ENCODE peak calls at places on chromosomes 11 and 22, in five cellular contexts. Y, Q, C, X and I are unnamed samples.
A peak's percentile ranks its signal among the peaks of the same experiment; 100 is the strongest.

GRCh38 chr22:41300661-41301060 is 664 bp upstream of the ZC3H7B start:
- DNase-seq in X (no peak), Y (no peak), C (no peak), Q (no peak), I (no peak)

GRCh38 chr22:31492151-31492550 is 2.5 kb upstream of the EIF4ENIF1 start:
- DNase-seq in Y (no peak), C (no peak), X (no peak), Q (no peak), I (no peak)

GRCh38 chr11:93525601-93526000 is 17.6 kb downstream of the SMCO4 start:
- DNase-seq in C (peak; percentile 50), Q (no peak), Y (peak; percentile 33), X (no peak), I (no peak)

GRCh38 chr11:114219559-114220349 is 76.4 kb upstream of the NNMT start:
- DNase-seq in X (no peak), C (no peak), Q (no peak), Y (no peak), I (no peak)

GRCh38 chr11:16126361-16126760 is 230.0 kb downstream of the SOX6 start:
- DNase-seq in Y (no peak), X (peak; percentile 58), C (no peak), Q (no peak), I (no peak)

GRCh38 chr11:128492903-128493569 is 94.3 kb downstream of the ETS1 start:
- DNase-seq in Y (no peak), X (no peak), Q (no peak), C (no peak), I (no peak)

GRCh38 chr11:8075119-8075726 is 5.8 kb upstream of the TUB start:
- DNase-seq in C (no peak), Y (no peak), Q (no peak), X (no peak), I (no peak)

GRCh38 chr11:13380731-13381130 is 82.3 kb downstream of the BTBD10 start:
- DNase-seq in C (no peak), Y (no peak), Q (no peak), X (no peak), I (no peak)

GRCh38 chr11:124841186-124841585 is 24.0 kb upstream of the ROBO3 start:
- DNase-seq in X (no peak), Q (no peak), C (no peak), Y (no peak), I (no peak)

GRCh38 chr11:92225563-92226308 is 1.1 kb downstream of the FAT3 start:
- DNase-seq in C (no peak), X (peak; percentile 64), Q (no peak), Y (no peak), I (peak; percentile 36)

GRCh38 chr11:77047007-77047927 is 13.1 kb downstream of the B3GNT6 start:
- DNase-seq in C (peak; percentile 94), X (peak; percentile 97), Q (no peak), Y (peak; percentile 65), I (peak; percentile 82)

GRCh38 chr11:103420593-103420992 is 311.4 kb downstream of the DYNC2H1 start:
- DNase-seq in Q (no peak), X (no peak), C (no peak), Y (no peak), I (no peak)

GRCh38 chr22:50299724-50300619 is 7.5 kb downstream of the PLXNB2 start:
- DNase-seq in Q (peak; percentile 92), X (no peak), C (no peak), Y (no peak), I (no peak)
- H3K4me3 ChIP-seq in Q (peak overlapping the region; percentile 75), X (peak overlapping the region; percentile 41), C (peak overlapping the region; percentile 55), Y (peak overlapping the region; percentile 10), I (peak overlapping the region; percentile 47)

DNA sequence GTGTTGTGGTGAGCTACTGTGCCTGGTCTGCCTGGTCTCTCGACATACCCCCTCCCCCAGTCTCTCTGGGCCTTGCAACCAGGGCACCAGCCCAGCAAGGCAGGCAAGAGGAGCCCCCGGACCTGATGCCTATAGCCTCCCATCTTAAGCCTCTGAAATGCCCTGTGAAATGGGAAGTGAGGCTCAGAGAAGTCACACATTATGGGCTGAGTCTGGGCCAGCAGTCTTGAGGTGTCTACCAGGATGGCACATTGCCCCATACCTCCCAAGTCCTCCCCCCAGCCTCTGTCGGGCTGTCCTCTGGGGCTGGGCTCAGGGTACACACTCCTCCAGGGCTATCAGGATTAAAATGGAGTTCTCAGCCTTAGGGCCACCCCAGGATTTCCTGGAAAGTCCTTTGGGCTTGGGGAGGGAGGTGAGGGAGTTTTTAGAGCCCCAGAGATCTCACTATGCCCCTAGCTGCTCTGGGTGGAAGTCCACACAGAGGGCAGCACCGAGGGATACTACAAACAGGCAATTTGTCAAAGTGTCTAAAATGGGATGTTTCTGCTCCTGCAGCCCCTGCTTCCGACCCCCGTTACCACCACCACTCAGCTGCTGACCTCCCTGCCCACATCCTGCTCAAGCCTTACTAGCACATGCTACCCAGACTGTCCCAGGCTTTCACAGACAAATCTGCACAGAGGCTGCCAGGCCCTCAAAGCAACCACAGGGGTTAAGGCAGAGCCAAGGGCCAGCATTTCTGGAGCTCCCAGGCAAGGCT is 3.1 kb upstream of the SH3BP1 start:
- DNase-seq in Y (no peak), Q (no peak), C (no peak), X (peak; percentile 58), I (no peak)
- TF ChIP-seq CTCF in Y (no peak), Q (no peak), C (peak; percentile 42), X (peak; percentile 17), I (no peak)

GRCh38 chr11:122192634-122193245 is 76.7 kb upstream of the BLID start:
- DNase-seq in C (no peak), X (no peak), Y (no peak), Q (no peak), I (no peak)
- H3K4me1 ChIP-seq in C (no peaks in the 10 kb centered on the region), X (peaks cover 21% of the 10 kb centered on the region), Y (peaks cover 7% of the 10 kb centered on the region), Q (no peaks in the 10 kb centered on the region), I (peaks cover 97% of the 10 kb centered on the region)

DNA sequence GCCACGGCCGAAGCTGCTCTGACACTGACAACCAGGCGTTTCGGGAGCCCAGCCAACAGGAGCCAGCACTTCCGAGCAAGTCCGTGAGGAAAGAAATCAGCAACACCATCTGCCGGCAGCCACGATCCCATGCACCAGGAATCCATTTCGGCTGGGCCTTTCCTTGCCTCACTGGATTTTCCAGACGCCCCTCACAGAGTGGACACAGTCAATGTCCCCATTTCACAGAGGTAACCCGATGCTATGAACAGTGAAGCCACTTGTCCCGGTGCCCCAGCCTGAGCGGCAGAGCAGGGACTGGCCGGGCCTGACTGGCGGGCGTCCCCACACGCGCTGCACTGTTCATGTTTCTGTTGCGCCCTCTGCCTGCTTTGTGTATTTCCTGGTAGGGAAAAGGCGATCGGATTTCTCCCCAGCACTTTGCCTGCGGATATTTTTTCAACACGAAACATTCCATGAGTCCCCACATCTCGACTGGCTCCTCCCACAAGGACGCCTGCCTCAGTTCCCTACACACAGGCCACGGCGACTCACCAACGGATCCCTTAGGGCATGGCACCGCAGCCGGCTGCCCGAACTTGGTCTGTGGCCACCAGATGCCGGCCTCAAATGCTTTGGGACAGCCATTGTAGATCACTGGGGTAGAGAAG is 55.3 kb downstream of the TRMU start:
- DNase-seq in Q (peak; percentile 80), Y (peak; percentile 52), X (peak; percentile 52), C (no peak), I (peak; percentile 44)
- H3K4me3 ChIP-seq in Q (peak overlapping the region; percentile 36), Y (peak overlapping the region; percentile 55), X (no peak overlapping the region), C (no peak overlapping the region), I (peak overlapping the region; percentile 9)

DNA sequence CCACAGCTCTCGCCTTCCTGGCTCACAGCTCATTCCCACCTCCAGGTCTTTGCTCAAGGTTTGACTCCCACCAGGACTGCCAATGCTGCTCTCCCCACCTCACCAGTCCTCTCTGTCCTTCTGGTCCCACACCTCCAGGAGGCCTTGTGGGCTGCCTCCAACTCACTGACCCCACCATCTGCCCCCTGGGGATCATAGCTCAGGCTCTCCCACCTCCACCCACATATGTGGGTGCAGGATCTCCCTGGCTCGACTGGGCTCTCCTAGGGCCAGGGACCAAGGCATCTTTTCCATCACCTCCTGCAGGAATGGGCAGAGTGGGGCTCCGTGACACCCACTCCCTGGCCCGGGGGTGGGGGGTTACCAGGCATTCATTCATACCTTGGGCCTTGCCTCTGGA is 13.8 kb upstream of the SSTR3 start:
- DNase-seq in C (no peak), X (no peak), Q (no peak), Y (no peak), I (no peak)
- TF ChIP-seq CTCF in C (no peak), X (no peak), Q (no peak), Y (no peak), I (no peak)